ENCODE peak calls at places on chromosomes 2 and 18, in four cellular contexts. One of them, this sample, is unnamed. For H3K4me1, the result is how much of the 10 kb centered on the place peaks cover.

GRCh38 chr2:234885113-234885512 is 66.7 kb upstream of the SH3BP4 start:
- DNase-seq in cardiac muscle cell: no peak
- DNase-seq in PC-9: no peak
- DNase-seq in uterus: no peak
- DNase-seq in this sample: no peak

GRCh38 chr2:71609958-71610357 is 156.6 kb downstream of the DYSF start:
- DNase-seq in cardiac muscle cell: peak
- DNase-seq in PC-9: no peak
- DNase-seq in uterus: no peak
- DNase-seq in this sample: peak

GRCh38 chr2:43455735-43456642 is 139.8 kb downstream of the THADA start:
- DNase-seq in cardiac muscle cell: peak
- DNase-seq in PC-9: peak
- DNase-seq in uterus: no peak
- DNase-seq in this sample: no peak

GRCh38 chr2:149612122-149612521 is 24.5 kb upstream of the MMADHC start:
- DNase-seq in cardiac muscle cell: peak
- DNase-seq in PC-9: no peak
- DNase-seq in uterus: no peak
- DNase-seq in this sample: no peak

GRCh38 chr2:9844581-9844980 is 1.3 kb downstream of the TAF1B start:
- DNase-seq in cardiac muscle cell: peak
- DNase-seq in PC-9: no peak
- DNase-seq in uterus: no peak
- DNase-seq in this sample: peak

GRCh38 chr2:30963184-30963583 is 155.9 kb upstream of the CAPN13 start:
- DNase-seq in cardiac muscle cell: no peak
- DNase-seq in PC-9: no peak
- DNase-seq in uterus: no peak
- DNase-seq in this sample: no peak

GRCh38 chr2:105836840-105837692 is 92.4 kb downstream of the NCK2 start:
- DNase-seq in cardiac muscle cell: no peak
- DNase-seq in PC-9: no peak
- DNase-seq in uterus: no peak
- DNase-seq in this sample: no peak

GRCh38 chr2:9967053-9967775 is 15.7 kb downstream of the GRHL1 start:
- DNase-seq in cardiac muscle cell: no peak
- DNase-seq in PC-9: no peak
- DNase-seq in uterus: no peak
- DNase-seq in this sample: no peak

GRCh38 chr2:105607920-105608504 is 136.7 kb upstream of the NCK2 start:
- DNase-seq in cardiac muscle cell: no peak
- DNase-seq in PC-9: no peak
- DNase-seq in uterus: no peak
- DNase-seq in this sample: no peak

GRCh38 chr2:230575640-230576324 is 136.9 kb upstream of the CAB39 start:
- DNase-seq in cardiac muscle cell: no peak
- DNase-seq in PC-9: peak
- DNase-seq in uterus: no peak
- DNase-seq in this sample: peak

GRCh38 chr2:38602136-38602731 is 494 bp downstream of the HNRNPLL start:
- DNase-seq in cardiac muscle cell: no peak
- DNase-seq in PC-9: no peak
- DNase-seq in uterus: peak
- DNase-seq in this sample: no peak

GRCh38 chr18:62721837-62722795 is 6.8 kb downstream of the PHLPP1 start:
- DNase-seq in cardiac muscle cell: peak
- DNase-seq in PC-9: no peak
- DNase-seq in uterus: no peak
- DNase-seq in this sample: peak

GRCh38 chr2:30867385-30867784 is 60.1 kb upstream of the CAPN13 start:
- DNase-seq in cardiac muscle cell: no peak
- DNase-seq in PC-9: no peak
- DNase-seq in uterus: no peak
- DNase-seq in this sample: no peak

GRCh38 chr2:43135583-43135982 is 90.8 kb downstream of the ZFP36L2 start:
- DNase-seq in cardiac muscle cell: no peak
- DNase-seq in PC-9: no peak
- DNase-seq in uterus: no peak
- DNase-seq in this sample: no peak

GRCh38 chr18:35861367-35862114 is 110.9 kb upstream of the RMP24 start:
- DNase-seq in cardiac muscle cell: peak
- DNase-seq in PC-9: no peak
- DNase-seq in uterus: no peak
- DNase-seq in this sample: no peak

GRCh38 chr2:11343626-11344341 is 652 bp downstream of the ROCK2 start:
- DNase-seq in cardiac muscle cell: peak
- DNase-seq in PC-9: peak
- DNase-seq in uterus: peak
- DNase-seq in this sample: peak

GRCh38 chr2:207881902-207882301 is 112.2 kb upstream of the FZD5 start:
- DNase-seq in cardiac muscle cell: peak
- DNase-seq in PC-9: no peak
- DNase-seq in uterus: no peak
- DNase-seq in this sample: no peak

GRCh38 chr2:239411549-239412319 is 10.9 kb upstream of the HDAC4 start:
- DNase-seq in cardiac muscle cell: no peak
- DNase-seq in PC-9: no peak
- DNase-seq in uterus: no peak
- DNase-seq in this sample: no peak

GRCh38 chr18:27005589-27005988 is 140.1 kb upstream of the AQP4 start:
- DNase-seq in cardiac muscle cell: peak
- DNase-seq in PC-9: no peak
- DNase-seq in uterus: no peak
- DNase-seq in this sample: peak

GRCh38 chr2:222708274-222708710 is 36.8 kb downstream of the MOGAT1 start:
- DNase-seq in cardiac muscle cell: peak
- DNase-seq in PC-9: peak
- DNase-seq in uterus: peak
- DNase-seq in this sample: peak

GRCh38 chr18:26088482-26088881 is 1.9 kb downstream of the SS18 start:
- DNase-seq in cardiac muscle cell: peak
- DNase-seq in PC-9: no peak
- DNase-seq in uterus: no peak
- DNase-seq in this sample: peak

GRCh38 chr2:119584469-119584868 is 40.2 kb downstream of the CFAP221 start:
- DNase-seq in cardiac muscle cell: no peak
- DNase-seq in PC-9: no peak
- DNase-seq in uterus: no peak
- DNase-seq in this sample: no peak

GRCh38 chr2:222303828-222304736 is 5.3 kb upstream of the PAX3 start:
- DNase-seq in cardiac muscle cell: no peak
- DNase-seq in PC-9: no peak
- DNase-seq in uterus: no peak
- DNase-seq in this sample: no peak

GRCh38 chr2:30686000-30686399 is 121.2 kb downstream of the CAPN13 start:
- DNase-seq in cardiac muscle cell: no peak
- DNase-seq in PC-9: no peak
- DNase-seq in uterus: no peak
- DNase-seq in this sample: peak

GRCh38 chr18:23938046-23938756 is 76.4 kb upstream of the TTC39C start:
- DNase-seq in cardiac muscle cell: no peak
- DNase-seq in PC-9: no peak
- DNase-seq in uterus: no peak
- DNase-seq in this sample: no peak
- TF ChIP-seq CTCF in cardiac muscle cell: no peak
- TF ChIP-seq CTCF in PC-9: no peak
- TF ChIP-seq CTCF in uterus: no peak
- TF ChIP-seq CTCF in this sample: no peak

DNA sequence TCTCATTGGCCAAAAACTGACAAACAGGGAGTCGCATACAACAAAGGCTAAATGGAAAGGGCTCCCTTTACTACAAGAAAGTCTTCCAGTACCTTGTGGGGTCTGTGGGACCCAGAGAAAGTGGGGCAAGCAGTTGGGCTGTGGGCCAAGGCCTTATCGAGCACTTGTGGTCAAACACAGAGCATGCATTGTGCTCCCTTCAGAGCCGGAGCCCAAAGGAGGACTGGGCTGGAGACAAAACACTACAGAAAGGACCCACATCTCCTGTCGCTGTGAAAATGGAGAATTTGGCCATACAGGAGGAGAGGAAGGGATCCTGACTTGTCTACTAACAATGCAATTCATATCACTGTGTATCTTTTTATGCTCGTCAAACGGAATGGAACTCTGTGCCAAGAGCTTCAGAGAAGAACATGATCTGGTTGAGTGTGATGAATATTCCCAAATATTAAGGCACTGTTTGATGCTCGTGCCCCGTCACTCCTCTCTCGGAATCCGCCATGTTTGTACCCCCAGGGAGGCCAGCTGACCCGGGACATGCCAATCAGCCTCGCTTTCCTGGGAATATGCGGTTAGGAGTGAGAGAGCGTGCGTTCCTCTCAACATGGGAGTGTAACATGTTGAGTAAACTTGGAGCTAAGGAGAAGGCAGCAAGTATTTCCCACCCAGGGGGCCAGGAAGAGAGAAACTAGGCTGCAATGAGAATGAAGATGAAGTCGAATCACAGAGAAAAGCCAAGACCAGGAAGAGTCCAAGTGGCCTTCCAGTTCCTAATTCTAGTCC is 36.9 kb upstream of the SLC1A4 start:
- DNase-seq in cardiac muscle cell: peak
- DNase-seq in PC-9: no peak
- DNase-seq in uterus: no peak
- DNase-seq in this sample: no peak
- H3K4me1 ChIP-seq in cardiac muscle cell: under half
- H3K4me1 ChIP-seq in PC-9: under half
- H3K4me1 ChIP-seq in uterus: under half
- H3K4me1 ChIP-seq in this sample: under half

GRCh38 chr2:231715499-231715837 is 7.1 kb downstream of the PTMA start:
- DNase-seq in cardiac muscle cell: no peak
- DNase-seq in PC-9: no peak
- DNase-seq in uterus: no peak
- DNase-seq in this sample: no peak
- TF ChIP-seq CTCF in cardiac muscle cell: no peak
- TF ChIP-seq CTCF in PC-9: peak
- TF ChIP-seq CTCF in uterus: no peak
- TF ChIP-seq CTCF in this sample: no peak

GRCh38 chr2:55965966-55966365 is 42.4 kb upstream of the EFEMP1 start:
- DNase-seq in cardiac muscle cell: peak
- DNase-seq in PC-9: no peak
- DNase-seq in uterus: peak
- DNase-seq in this sample: no peak

GRCh38 chr2:55962910-55963309 is 39.3 kb upstream of the EFEMP1 start:
- DNase-seq in cardiac muscle cell: no peak
- DNase-seq in PC-9: no peak
- DNase-seq in uterus: no peak
- DNase-seq in this sample: no peak

GRCh38 chr2:55968931-55969330 is 45.3 kb upstream of the EFEMP1 start:
- DNase-seq in cardiac muscle cell: no peak
- DNase-seq in PC-9: no peak
- DNase-seq in uterus: no peak
- DNase-seq in this sample: no peak

GRCh38 chr2:55965276-55965675 is 41.7 kb upstream of the EFEMP1 start:
- DNase-seq in cardiac muscle cell: no peak
- DNase-seq in PC-9: no peak
- DNase-seq in uterus: no peak
- DNase-seq in this sample: no peak

GRCh38 chr2:55966431-55967118 is 43.0 kb upstream of the EFEMP1 start:
- DNase-seq in cardiac muscle cell: peak
- DNase-seq in PC-9: no peak
- DNase-seq in uterus: peak
- DNase-seq in this sample: no peak
- H3K4me1 ChIP-seq in cardiac muscle cell: under half
- H3K4me1 ChIP-seq in PC-9: under half
- H3K4me1 ChIP-seq in uterus: under half
- H3K4me1 ChIP-seq in this sample: under half

GRCh38 chr2:56130463-56131070 is 53.2 kb upstream of the CCDC85A start:
- DNase-seq in cardiac muscle cell: peak
- DNase-seq in PC-9: peak
- DNase-seq in uterus: no peak
- DNase-seq in this sample: peak
- TF ChIP-seq CTCF in cardiac muscle cell: peak
- TF ChIP-seq CTCF in PC-9: peak
- TF ChIP-seq CTCF in uterus: no peak
- TF ChIP-seq CTCF in this sample: peak